ENCODE peak calls at places on chromosomes 16 and 17, in six cellular contexts. C is lung, V is neural progenitor cell, R is psoas muscle, X is AG04450, J is mammary epithelial cell. K is an unnamed sample.

GRCh38 chr16:75443301-75443700 is 10.0 kb upstream of the CFDP1 start:
- DNase-seq in C (no peak), V (no peak), R (no peak), X (no peak), J (no peak), K (no peak)

GRCh38 chr16:52713740-52714139 is 166.8 kb upstream of the TOX3 start:
- DNase-seq in C (no peak), V (no peak), R (no peak), X (no peak), J (no peak), K (no peak)

GRCh38 chr16:31109622-31110021 is 1.4 kb downstream of the BCKDK start:
- DNase-seq in C (no peak), V (no peak), R (no peak), X (no peak), J (no peak), K (no peak)

GRCh38 chr16:64047207-64047606 is 1074.7 kb downstream of the CDH11 start:
- DNase-seq in C (no peak), V (no peak), R (no peak), X (no peak), J (no peak), K (peak; percentile 45)

GRCh38 chr16:66364117-66364958 is 2.2 kb upstream of the CDH5 start:
- DNase-seq in C (no peak), V (peak; percentile 57), R (peak; percentile 79), X (no peak), J (no peak), K (peak; percentile 58)

GRCh38 chr16:22670044-22670536 is 143.9 kb upstream of the HS3ST2 start:
- DNase-seq in C (no peak), V (no peak), R (no peak), X (no peak), J (no peak), K (no peak)

GRCh38 chr16:64475627-64476351 is 646.1 kb downstream of the CDH11 start:
- DNase-seq in C (no peak), V (no peak), R (no peak), X (no peak), J (no peak), K (no peak)

GRCh38 chr17:67218385-67218950 is 26.5 kb downstream of the HELZ start:
- DNase-seq in C (no peak), V (no peak), R (no peak), X (no peak), J (peak; percentile 52), K (peak; percentile 63)

GRCh38 chr17:31388770-31389672 is 2.5 kb upstream of the RAB11FIP4 start:
- DNase-seq in C (no peak), V (peak; percentile 70), R (no peak), X (no peak), J (no peak), K (no peak)
- H3K4me3 ChIP-seq in C (no peak overlapping the region), V (no peak overlapping the region), R (no peak overlapping the region), X (no peak overlapping the region), J (no peak overlapping the region), K (no peak overlapping the region)

GRCh38 chr16:733382-734207 is 6.7 kb downstream of the HAGHL start:
- DNase-seq in C (no peak), V (peak; percentile 35), R (no peak), X (no peak), J (no peak), K (no peak)
- TF ChIP-seq CTCF in C (no peak), V (peak; percentile 38), R (peak; percentile 15), X (peak; percentile 47), J (peak; percentile 47), K (peak; percentile 73)

GRCh38 chr16:27220991-27221390 is 17.7 kb downstream of the KDM8 start:
- DNase-seq in C (no peak), V (no peak), R (peak; percentile 40), X (no peak), J (no peak), K (no peak)
- H3K27me3 ChIP-seq in C (no peaks in the 10 kb centered on the region), V (no peaks in the 10 kb centered on the region), R (no peaks in the 10 kb centered on the region), X (no peaks in the 10 kb centered on the region), J (no peaks in the 10 kb centered on the region), K (no peaks in the 10 kb centered on the region)

GRCh38 chr16:68740628-68741346 is 3.7 kb downstream of the CDH1 start:
- DNase-seq in C (no peak), V (no peak), R (no peak), X (no peak), J (no peak), K (no peak)
- H3K4me3 ChIP-seq in C (no peak overlapping the region), V (no peak overlapping the region), R (no peak overlapping the region), X (no peak overlapping the region), J (no peak overlapping the region), K (no peak overlapping the region)

DNA sequence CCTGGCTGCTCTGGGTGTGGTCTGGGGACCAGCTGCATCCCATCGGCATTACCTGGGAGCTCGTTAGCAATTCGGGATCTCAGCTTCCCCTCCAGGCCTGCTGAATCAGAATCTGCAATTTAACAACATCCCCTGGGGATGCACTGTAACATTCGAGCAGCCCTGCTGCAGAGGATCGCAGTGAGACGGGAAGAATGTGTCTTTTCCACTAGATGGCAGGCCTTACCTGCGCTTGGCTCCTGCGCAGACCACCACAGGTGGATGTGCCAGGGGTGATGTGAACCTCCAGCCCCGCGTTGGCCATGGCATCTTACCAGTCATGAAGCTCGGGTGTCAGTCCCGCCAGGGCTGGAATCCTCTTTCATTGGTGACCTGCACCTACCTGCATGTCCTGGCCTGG is 209.9 kb downstream of the PRKCB start:
- DNase-seq in C (no peak), V (peak; percentile 83), R (no peak), X (no peak), J (no peak), K (no peak)
- TF ChIP-seq CTCF in C (no peak), V (peak; percentile 82), R (no peak), X (no peak), J (peak; percentile 44), K (peak; percentile 26)

DNA sequence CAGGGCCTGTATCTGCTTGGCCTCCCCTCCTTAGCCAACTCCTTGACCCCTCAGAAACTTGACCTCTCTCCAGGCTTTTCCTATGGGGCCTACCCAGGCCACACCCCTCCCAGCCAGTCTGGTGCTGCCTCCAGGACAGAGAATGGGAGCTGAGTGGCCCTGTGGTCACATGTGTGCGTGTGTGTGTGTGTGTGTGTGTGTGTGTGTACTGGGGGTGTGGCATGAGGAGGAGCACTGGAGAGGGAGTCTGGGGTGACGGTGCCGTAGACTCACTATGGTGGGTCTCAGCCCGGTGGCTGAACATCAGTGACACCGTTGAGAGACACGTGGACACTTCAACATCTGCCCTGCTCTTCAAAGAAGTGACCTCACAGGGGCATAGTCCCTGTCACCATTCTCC is 180.4 kb downstream of the ENGASE start:
- DNase-seq in C (no peak), V (no peak), R (no peak), X (no peak), J (no peak), K (no peak)
- H3K27me3 ChIP-seq in C (no peaks in the 10 kb centered on the region), V (no peaks in the 10 kb centered on the region), R (peaks cover 14% of the 10 kb centered on the region), X (peaks cover 4% of the 10 kb centered on the region), J (peaks cover 3% of the 10 kb centered on the region), K (peaks cover 3% of the 10 kb centered on the region)

DNA sequence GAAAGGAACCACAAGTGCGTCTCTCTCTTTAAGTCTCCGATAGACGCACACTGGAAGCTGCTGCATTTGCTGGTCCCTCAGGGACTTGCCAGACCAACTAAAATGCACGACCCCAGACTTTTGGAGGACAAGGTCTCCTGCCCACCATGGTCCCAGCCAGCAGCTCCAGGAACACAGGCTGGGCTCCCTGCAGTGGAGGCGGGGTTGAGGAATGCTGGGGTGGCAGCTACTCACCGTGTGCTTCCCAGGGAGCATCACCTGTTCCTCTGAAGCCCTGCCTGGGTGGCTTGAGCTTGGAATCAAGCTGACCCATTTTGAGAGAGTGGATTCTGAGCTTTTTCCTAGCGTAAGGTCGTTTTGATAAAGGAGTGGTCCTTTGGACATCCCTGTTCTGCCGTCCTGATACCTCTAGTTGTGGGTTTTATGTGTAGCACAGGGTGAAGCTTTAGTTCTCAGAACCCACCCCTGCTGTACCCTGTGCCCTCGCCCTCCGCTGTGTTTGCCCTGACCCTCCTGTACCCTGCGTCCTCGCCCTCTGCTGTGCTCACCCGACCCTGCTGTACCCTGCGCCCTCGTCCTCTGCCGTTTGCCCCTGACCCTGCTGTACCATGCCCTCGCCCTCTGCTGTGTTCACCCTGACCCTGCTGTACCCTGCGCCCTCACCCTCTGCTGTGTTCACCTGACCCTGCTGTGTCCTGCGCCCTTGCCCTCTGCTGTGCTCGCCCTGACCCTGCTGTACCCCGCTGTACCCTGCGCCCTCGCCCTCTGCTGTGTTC is 11.0 kb downstream of the ZNF276 start:
- DNase-seq in C (no peak), V (no peak), R (no peak), X (no peak), J (no peak), K (no peak)
- H3K4me3 ChIP-seq in C (no peak overlapping the region), V (no peak overlapping the region), R (no peak overlapping the region), X (no peak overlapping the region), J (no peak overlapping the region), K (no peak overlapping the region)

K was measured in bronchial epithelial cell.